ENCODE peak calls at places on chromosome 6, in four cellular contexts. B is RWPE1, Q is cardiac muscle cell, C is heart left ventricle. H is an unnamed sample.

GRCh38 chr6:123529843-123530242 is 106.9 kb downstream of the TRDN start:
- DNase-seq in Q (peak; percentile 52), C (no peak), B (peak; percentile 10), H (no peak)

GRCh38 chr6:22448311-22448711 is 121.1 kb upstream of the HDGFL1 start:
- DNase-seq in B (no peak), C (no peak), Q (no peak), H (no peak)

GRCh38 chr6:27592481-27593199 is 119.7 kb upstream of the ZNF184 start:
- DNase-seq in Q (peak; percentile 40), B (no peak), C (no peak), H (no peak)

GRCh38 chr6:88538130-88538706 is 372.1 kb upstream of the CNR1 start:
- DNase-seq in B (peak; percentile 19), Q (peak; percentile 74), C (no peak), H (no peak)

GRCh38 chr6:154861825-154862224 is 128.6 kb downstream of the SCAF8 start:
- DNase-seq in B (no peak), Q (no peak), C (no peak), H (no peak)

GRCh38 chr6:69378326-69378725 is 418.5 kb downstream of the LMBRD1 start:
- DNase-seq in B (no peak), C (no peak), Q (no peak), H (no peak)

GRCh38 chr6:158718431-158719126 is 68.7 kb downstream of the SYTL3 start:
- DNase-seq in C (no peak), Q (peak; percentile 78), B (no peak), H (peak; percentile 35)

GRCh38 chr6:21953831-21954801 is 342.7 kb downstream of the PRL start:
- DNase-seq in Q (peak; percentile 62), C (no peak), B (no peak), H (no peak)

GRCh38 chr6:4010682-4011081 is 68.3 kb downstream of the FAM217A start:
- DNase-seq in C (no peak), B (no peak), Q (no peak), H (no peak)

GRCh38 chr6:20564269-20564668 is 30.0 kb downstream of the CDKAL1 start:
- DNase-seq in C (no peak), Q (peak; percentile 7), B (peak; percentile 10), H (no peak)

GRCh38 chr6:93454533-93454932 is 35.2 kb upstream of the EPHA7 start:
- DNase-seq in Q (no peak), B (no peak), C (no peak), H (no peak)

GRCh38 chr6:6834356-6835342 is 246.1 kb downstream of the LY86 start:
- DNase-seq in B (no peak), C (no peak), Q (peak; percentile 52), H (no peak)

GRCh38 chr6:105609375-105609991 is 206.6 kb upstream of the PREP start:
- DNase-seq in B (no peak), C (peak; percentile 47), Q (no peak), H (no peak)

GRCh38 chr6:160494576-160494975 is 146.4 kb downstream of the SLC22A3 start:
- DNase-seq in Q (no peak), B (no peak), C (no peak), H (no peak)

DNA sequence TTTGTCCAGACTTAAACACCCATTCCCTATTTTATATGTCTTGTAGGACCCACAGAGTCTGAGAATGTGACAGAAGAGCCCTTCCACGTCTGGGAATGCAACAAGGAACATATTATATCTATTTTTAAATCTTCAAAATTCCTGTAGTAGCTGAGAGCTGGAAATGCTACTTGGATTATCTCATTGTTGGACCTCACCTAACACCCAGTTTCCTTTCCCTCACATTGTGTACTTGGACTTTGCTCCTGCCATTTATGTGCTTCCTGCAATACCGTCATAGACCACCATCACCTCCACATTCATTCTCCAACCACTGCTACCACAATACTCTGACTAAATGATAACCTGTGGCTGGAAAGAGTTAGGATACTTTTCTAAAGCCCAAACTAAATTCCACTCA is 335.4 kb downstream of the COL12A1 start:
- DNase-seq in B (no peak), Q (no peak), C (no peak), H (no peak)
- TF ChIP-seq CTCF in B (no peak), Q (peak; percentile 2), C (no peak), H (no peak)

GRCh38 chr6:133837801-133838349 is 51.0 kb upstream of the TCF21 start:
- DNase-seq in Q (peak; percentile 69), C (peak; percentile 68), B (peak; percentile 63), H (peak; percentile 27)
- TF ChIP-seq CTCF in Q (peak; percentile 65), C (peak; percentile 36), B (peak; percentile 80), H (peak; percentile 67)

GRCh38 chr6:130298258-130298657 is 67.6 kb upstream of the TMEM200A start:
- DNase-seq in Q (no peak), C (no peak), B (no peak), H (no peak)

GRCh38 chr6:130296854-130297253 is 69.0 kb upstream of the TMEM200A start:
- DNase-seq in B (no peak), C (no peak), Q (no peak), H (no peak)

GRCh38 chr6:130288065-130288464 is 65.3 kb upstream of the SAMD3 start:
- DNase-seq in Q (no peak), C (no peak), B (no peak), H (no peak)

DNA sequence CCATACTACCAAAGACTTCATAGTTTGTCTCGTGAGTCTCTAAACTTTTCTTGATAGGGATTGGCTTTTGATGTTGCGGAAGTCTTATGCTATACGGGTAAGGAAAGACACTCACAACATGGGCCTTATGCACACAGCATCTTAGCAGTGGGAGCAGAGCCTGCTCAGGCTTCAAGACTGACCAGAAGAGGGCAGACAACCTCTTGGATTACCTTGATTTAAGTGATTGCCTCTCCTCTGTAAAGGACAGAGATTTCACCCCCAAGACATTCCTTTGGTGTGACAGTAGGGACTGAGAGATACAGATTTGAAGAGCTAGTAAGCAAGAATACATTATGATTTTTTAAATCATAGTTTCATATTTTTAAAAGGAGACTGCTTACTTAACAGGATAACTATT is 71.0 kb upstream of the SAMD3 start:
- DNase-seq in B (peak; percentile 36), C (no peak), Q (peak; percentile 48), H (no peak)
- TF ChIP-seq CTCF in B (peak; percentile 36), C (no peak), Q (peak; percentile 64), H (no peak)

GRCh38 chr6:99905209-99906106 is 88.6 kb downstream of the MCHR2 start:
- DNase-seq in Q (peak; percentile 73), B (peak; percentile 62), C (no peak), H (no peak)
- TF ChIP-seq CTCF in Q (peak; percentile 58), B (peak; percentile 63), C (peak; percentile 37), H (peak; percentile 22)

H was measured in adrenal gland.